ENCODE peak calls at places on chromosome 10, in four cellular contexts. H is keratinocyte, W is mesendoderm, D is astrocyte. M is an unnamed sample.

GRCh38 chr10:77087406-77087805 is 550.2 kb downstream of the KCNMA1 start:
- DNase-seq in H (no peak), W (no peak), D (peak), M (no peak)

GRCh38 chr10:65786279-65786678 is 1139.6 kb upstream of the LRRTM3 start:
- DNase-seq in H (no peak), W (no peak), D (no peak), M (no peak)

GRCh38 chr10:27558612-27559020 is 54.5 kb downstream of the RAB18 start:
- DNase-seq in H (no peak), W (peak), D (peak), M (peak)

GRCh38 chr10:117461766-117462423 is 80.7 kb upstream of the EMX2 start:
- DNase-seq in H (peak), W (peak), D (peak), M (peak)

GRCh38 chr10:121393522-121393921 is 204.7 kb downstream of the FGFR2 start:
- DNase-seq in H (no peak), W (no peak), D (no peak), M (no peak)

GRCh38 chr10:3500408-3500856 is 284.6 kb downstream of the KLF6 start:
- DNase-seq in H (peak), W (peak), D (peak), M (no peak)

GRCh38 chr10:95242581-95243317 is 48.1 kb downstream of the PDLIM1 start:
- DNase-seq in H (no peak), W (peak), D (no peak), M (peak)

GRCh38 chr10:43209064-43209455 is 57.8 kb downstream of the RASGEF1A start:
- DNase-seq in H (no peak), W (no peak), D (no peak), M (peak)

GRCh38 chr10:59375990-59376389 is 13.6 kb upstream of the FAM13C start:
- DNase-seq in H (no peak), W (no peak), D (peak), M (no peak)

GRCh38 chr10:87038286-87038717 is 18.2 kb downstream of the FAM25A start:
- DNase-seq in H (no peak), W (no peak), D (no peak), M (no peak)

GRCh38 chr10:94210465-94211186 is 152.1 kb downstream of the NOC3L start:
- DNase-seq in H (no peak), W (no peak), D (no peak), M (no peak)

GRCh38 chr10:97888641-97889262 is 39.1 kb downstream of the GOLGA7B start:
- DNase-seq in H (peak), W (peak), D (peak), M (peak)

GRCh38 chr10:89301721-89302445 is at the start of gene IFIT2:
- DNase-seq in H (no peak), W (no peak), D (peak), M (peak)

GRCh38 chr10:48594799-48595198 is 10.1 kb downstream of the ARHGAP22 start:
- DNase-seq in H (no peak), W (peak), D (no peak), M (no peak)

GRCh38 chr10:30185916-30186315 is 126.5 kb upstream of the JCAD start:
- DNase-seq in H (peak), W (no peak), D (peak), M (peak)

GRCh38 chr10:34762603-34763299 is 52.3 kb downstream of the PARD3 start:
- DNase-seq in H (no peak), W (no peak), D (no peak), M (no peak)

GRCh38 chr10:61987951-61988379 is 86.5 kb downstream of the ARID5B start:
- DNase-seq in H (no peak), W (no peak), D (no peak), M (peak)

GRCh38 chr10:69057261-69057950 is 30.5 kb upstream of the SRGN start:
- DNase-seq in H (no peak), W (no peak), D (no peak), M (no peak)

GRCh38 chr10:125626671-125627070 is 56.3 kb downstream of the TEX36 start:
- DNase-seq in H (no peak), W (peak), D (no peak), M (no peak)

GRCh38 chr10:103814626-103815370 is 40.6 kb downstream of the SH3PXD2A start:
- DNase-seq in H (no peak), W (no peak), D (no peak), M (no peak)

GRCh38 chr10:114404171-114405010 is at the start of gene AFAP1L2:
- DNase-seq in H (no peak), W (no peak), D (no peak), M (no peak)

GRCh38 chr10:102289356-102289755 is 44.0 kb downstream of the GBF1 start:
- DNase-seq in H (no peak), W (no peak), D (no peak), M (no peak)

GRCh38 chr10:971150-971542 is 17.1 kb upstream of the GTPBP4 start:
- DNase-seq in H (no peak), W (no peak), D (no peak), M (peak)

GRCh38 chr10:48655426-48656240 is 29.0 kb upstream of the WDFY4 start:
- DNase-seq in H (no peak), W (no peak), D (peak), M (peak)

GRCh38 chr10:127848226-127848625 is 44.5 kb downstream of the CLRN3 start:
- DNase-seq in H (no peak), W (no peak), D (no peak), M (no peak)

GRCh38 chr10:23693398-23693797 is 254.5 kb downstream of the OTUD1 start:
- DNase-seq in H (no peak), W (peak), D (no peak), M (peak)

GRCh38 chr10:128835361-128835760 is 631.7 kb upstream of the MGMT start:
- DNase-seq in H (no peak), W (no peak), D (no peak), M (no peak)

GRCh38 chr10:20248309-20248708 is 432.1 kb downstream of the PLXDC2 start:
- DNase-seq in H (no peak), W (no peak), D (no peak), M (no peak)

GRCh38 chr10:69434926-69435325 is 16.3 kb upstream of the TSPAN15 start:
- DNase-seq in H (no peak), W (no peak), D (no peak), M (no peak)

GRCh38 chr10:70320751-70321150 is 36.9 kb upstream of the NPFFR1 start:
- DNase-seq in H (no peak), W (no peak), D (no peak), M (no peak)

GRCh38 chr10:91194497-91195179 is 25.8 kb upstream of the PCGF5 start:
- DNase-seq in H (no peak), W (no peak), D (peak), M (peak)

GRCh38 chr10:43076876-43077420 is at the start of gene RET:
- DNase-seq in H (no peak), W (peak), D (no peak), M (peak)

GRCh38 chr10:71061472-71061871 is 150.9 kb upstream of the UNC5B start:
- DNase-seq in H (no peak), W (no peak), D (no peak), M (peak)

GRCh38 chr10:102643346-102644065 is 773 bp upstream of the TRIM8 start:
- DNase-seq in H (no peak), W (peak), D (peak), M (peak)

GRCh38 chr10:79411546-79412495 is 33.6 kb downstream of the ZCCHC24 start:
- DNase-seq in H (no peak), W (no peak), D (no peak), M (peak)

GRCh38 chr10:133401981-133402725 is 8.2 kb downstream of the MTG1 start:
- DNase-seq in H (no peak), W (no peak), D (no peak), M (no peak)

GRCh38 chr10:129531195-129531968 is 64.3 kb downstream of the MGMT start:
- DNase-seq in H (peak), W (peak), D (peak), M (peak)

DNA sequence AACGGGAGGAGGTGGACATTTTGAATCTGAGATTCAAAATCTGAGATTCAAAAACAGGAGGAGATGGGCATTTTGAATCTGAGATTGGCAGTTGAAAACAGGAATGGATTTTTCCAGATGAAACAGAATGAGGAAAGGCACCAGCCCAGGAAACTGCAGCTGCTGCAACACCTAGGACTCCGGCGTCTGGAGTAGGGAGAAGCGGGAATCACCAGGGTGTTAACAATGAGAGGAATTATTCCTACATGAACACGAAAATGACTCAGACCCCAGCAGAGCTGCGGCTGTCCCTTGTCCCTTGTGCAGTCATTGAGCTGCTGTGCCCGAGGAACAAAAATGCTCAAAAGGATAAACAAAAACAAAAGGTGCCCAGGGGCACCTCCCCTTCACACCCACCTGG is 59.9 kb upstream of the KAT6B start:
- DNase-seq in H (no peak), W (no peak), D (peak), M (no peak)
- H3K4me2 ChIP-seq in H (no peak), W (no peak), D (peak), M (peak)

DNA sequence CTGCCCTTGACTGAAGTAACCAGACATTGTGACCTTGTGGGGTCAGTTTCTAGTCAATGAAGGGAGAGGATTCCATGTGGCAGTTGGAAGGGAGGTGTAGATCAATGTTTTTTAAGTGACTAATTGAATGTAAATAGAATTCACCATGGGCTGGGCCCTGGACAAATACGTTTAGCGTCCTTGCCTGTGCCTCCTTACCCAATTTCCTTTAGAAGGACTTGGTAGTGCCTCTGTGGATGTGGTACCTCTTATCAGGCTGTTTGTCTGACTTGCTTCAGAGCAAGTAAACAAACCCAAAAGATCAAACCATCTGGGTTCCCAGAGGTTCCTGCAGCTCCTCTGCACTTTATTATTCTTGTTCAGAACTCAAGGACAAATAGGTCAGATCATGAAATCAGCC is 4.3 kb upstream of the KAT6B start:
- DNase-seq in H (no peak), W (no peak), D (no peak), M (no peak)
- H3K4me2 ChIP-seq in H (no peak), W (no peak), D (peak), M (peak)

GRCh38 chr10:113031147-113031546 is 81.1 kb downstream of the TCF7L2 start:
- DNase-seq in H (no peak), W (no peak), D (no peak), M (no peak)
- H3K4me2 ChIP-seq in H (no peak), W (no peak), D (no peak), M (no peak)

GRCh38 chr10:5081091-5081490 is 13.1 kb upstream of the AKR1C3 start:
- DNase-seq in H (no peak), W (no peak), D (no peak), M (no peak)
- H3K4me2 ChIP-seq in H (no peak), W (no peak), D (no peak), M (no peak)

GRCh38 chr10:47311193-47311899 is 10.9 kb upstream of the GDF2 start:
- DNase-seq in H (no peak), W (no peak), D (no peak), M (no peak)
- H3K4me2 ChIP-seq in H (no peak), W (no peak), D (no peak), M (no peak)

DNA sequence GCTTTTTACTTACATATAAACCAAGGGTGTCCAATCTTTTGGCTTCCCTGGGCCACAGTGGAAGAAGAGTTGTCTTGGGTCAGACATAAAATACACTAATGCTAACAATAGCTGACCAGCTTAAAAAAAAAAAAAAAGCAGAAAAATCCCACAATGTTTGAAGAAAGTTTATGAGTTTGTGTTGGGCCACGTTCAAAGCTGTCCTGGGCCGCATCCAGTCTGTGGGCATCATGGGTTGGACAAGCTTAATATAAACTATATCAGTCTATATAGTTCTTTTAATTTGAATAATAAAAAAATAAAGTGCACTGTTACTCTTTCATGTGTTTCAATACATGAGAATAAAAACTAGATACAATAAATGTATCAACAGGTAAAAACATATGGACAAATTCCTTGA is 179.9 kb downstream of the DNAJC1 start:
- DNase-seq in H (no peak), W (no peak), D (no peak), M (no peak)
- H3K4me2 ChIP-seq in H (no peak), W (no peak), D (no peak), M (no peak)

GRCh38 chr10:74400186-74400585 is 249.2 kb downstream of the ADK start:
- DNase-seq in H (no peak), W (no peak), D (no peak), M (no peak)

GRCh38 chr10:74391786-74392185 is 240.8 kb downstream of the ADK start:
- DNase-seq in H (no peak), W (no peak), D (no peak), M (no peak)

GRCh38 chr10:74388801-74389200 is 237.8 kb downstream of the ADK start:
- DNase-seq in H (no peak), W (no peak), D (no peak), M (no peak)

DNA sequence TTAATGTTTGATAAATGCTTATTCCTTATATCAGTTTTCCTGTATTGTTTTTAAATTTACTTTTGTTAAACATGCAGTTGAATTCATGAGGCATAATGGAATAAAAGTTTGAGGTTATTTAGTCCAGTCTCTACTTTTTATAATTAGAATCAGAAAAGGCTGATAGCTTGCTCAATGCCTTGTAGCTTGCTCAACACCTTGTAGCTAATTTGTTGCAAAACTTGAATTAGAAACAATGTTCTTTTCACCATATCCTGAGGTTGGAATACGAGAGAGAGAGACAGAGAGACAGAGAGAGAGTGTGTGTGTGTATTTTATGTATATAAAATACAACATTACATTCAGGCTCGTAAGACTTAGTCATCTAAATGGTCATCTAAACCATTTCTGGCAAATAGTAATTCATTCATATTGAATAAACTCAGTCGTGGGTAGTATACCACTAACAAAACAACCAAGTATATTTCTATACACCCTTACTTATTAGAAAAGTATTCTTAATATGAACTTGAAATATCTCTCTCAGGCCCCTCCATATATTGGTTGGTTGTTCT is 243.5 kb downstream of the ADK start:
- DNase-seq in H (no peak), W (no peak), D (no peak), M (peak)
- H3K4me2 ChIP-seq in H (no peak), W (no peak), D (no peak), M (no peak)

GRCh38 chr10:17675638-17676037 is 31.7 kb downstream of the STAM start:
- DNase-seq in H (no peak), W (no peak), D (peak), M (no peak)
- H3K4me2 ChIP-seq in H (no peak), W (no peak), D (no peak), M (no peak)

GRCh38 chr10:14926061-14926470 is 27.8 kb downstream of the DCLRE1C start:
- DNase-seq in H (no peak), W (no peak), D (no peak), M (no peak)
- H3K4me2 ChIP-seq in H (no peak), W (no peak), D (no peak), M (no peak)

GRCh38 chr10:100740476-100741341 is 4.7 kb upstream of the PAX2 start:
- DNase-seq in H (no peak), W (peak), D (no peak), M (peak)

GRCh38 chr10:100741386-100742066 is 3.9 kb upstream of the PAX2 start:
- DNase-seq in H (no peak), W (peak), D (no peak), M (no peak)

GRCh38 chr10:100742936-100743335 is 2.4 kb upstream of the PAX2 start:
- DNase-seq in H (no peak), W (no peak), D (no peak), M (peak)

GRCh38 chr10:100743626-100744135 is 1.7 kb upstream of the PAX2 start:
- DNase-seq in H (peak), W (peak), D (peak), M (peak)

GRCh38 chr10:100742067-100742771 is 3.2 kb upstream of the PAX2 start:
- DNase-seq in H (no peak), W (peak), D (no peak), M (peak)
- H3K4me2 ChIP-seq in H (no peak), W (peak), D (no peak), M (no peak)